ENCODE peak calls at places on chromosomes 16 and 17, in five cellular contexts. Y is GM23338, P is PC-3, K is OCI-LY7, B is PC-9. W is an unnamed sample.
A peak's percentile ranks its signal among the peaks of the same experiment; 100 is the strongest.

GRCh38 chr17:78674595-78675315 is 97.6 kb upstream of the DNAH17 start:
- DNase-seq in K (no peak), P (no peak), B (no peak), Y (peak; percentile 64), W (no peak)

GRCh38 chr17:80216473-80217456 is 3.4 kb downstream of the SGSH start:
- DNase-seq in K (no peak), B (no peak), Y (no peak), P (no peak), W (no peak)

GRCh38 chr16:23512168-23512695 is 1.9 kb upstream of the GGA2 start:
- DNase-seq in B (no peak), K (no peak), Y (no peak), P (no peak), W (no peak)

GRCh38 chr17:27568811-27569210 is 62.2 kb upstream of the LGALS9 start:
- DNase-seq in P (no peak), Y (no peak), K (no peak), B (no peak), W (no peak)

GRCh38 chr17:44948315-44948795 is 782 bp upstream of the KIF18B start:
- DNase-seq in B (no peak), Y (no peak), K (no peak), P (no peak), W (no peak)

GRCh38 chr16:87203060-87203656 is 114.0 kb downstream of the C16orf95 start:
- DNase-seq in K (peak; percentile 70), Y (peak; percentile 89), B (peak; percentile 51), P (peak; percentile 75), W (peak; percentile 77)

GRCh38 chr16:73713817-73714495 is 582.7 kb upstream of the PSMD7 start:
- DNase-seq in P (peak; percentile 43), Y (peak; percentile 76), K (peak; percentile 2), B (no peak), W (peak; percentile 53)

GRCh38 chr17:77572851-77573250 is 385.7 kb upstream of the TNRC6C start:
- DNase-seq in B (no peak), K (no peak), Y (no peak), P (no peak), W (no peak)

GRCh38 chr17:75535119-75535537 is 9.6 kb downstream of the LLGL2 start:
- DNase-seq in B (no peak), Y (no peak), K (peak; percentile 48), P (no peak), W (peak; percentile 53)

GRCh38 chr17:77666881-77667395 is 291.6 kb upstream of the TNRC6C start:
- DNase-seq in P (no peak), K (peak; percentile 87), B (no peak), Y (no peak), W (no peak)

GRCh38 chr17:4585203-4585939 is 1.0 kb downstream of the SMTNL2 start:
- DNase-seq in B (no peak), Y (no peak), P (no peak), K (no peak), W (peak; percentile 61)

GRCh38 chr17:14790518-14790917 is 474.6 kb downstream of the PMP22 start:
- DNase-seq in P (no peak), B (no peak), K (peak; percentile 86), Y (no peak), W (no peak)

GRCh38 chr16:56964243-56965148 is 2.7 kb downstream of the CETP start:
- DNase-seq in B (peak; percentile 78), P (peak; percentile 76), Y (peak; percentile 97), K (peak; percentile 96), W (peak; percentile 85)

DNA sequence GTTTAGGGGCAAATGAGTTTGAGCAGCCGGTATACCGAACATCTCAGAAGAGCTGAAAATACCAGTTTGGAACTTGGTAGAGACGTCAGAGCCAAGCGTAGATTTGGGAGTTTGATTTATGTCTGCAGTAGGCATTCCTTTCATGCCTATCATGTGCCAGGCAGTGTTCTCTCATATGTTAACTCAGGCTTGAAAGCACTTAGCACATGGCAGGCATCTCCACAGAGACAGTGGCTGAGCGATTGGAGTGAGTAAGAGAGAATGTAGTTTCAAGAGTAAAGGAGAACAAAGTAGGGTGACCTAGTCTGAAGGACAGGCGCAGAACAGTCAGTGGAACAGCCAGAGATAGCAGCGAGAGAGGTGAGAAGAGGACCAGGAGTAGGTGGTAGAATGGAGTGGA is 207.0 kb downstream of the FTO start:
- DNase-seq in Y (no peak), K (no peak), P (no peak), B (no peak), W (no peak)
- H3K4me3 ChIP-seq in Y (no peak overlapping the region), K (no peak overlapping the region), P (no peak overlapping the region), B (no peak overlapping the region), W (no peak overlapping the region)

GRCh38 chr16:58451945-58452401 is 48.0 kb upstream of the NDRG4 start:
- DNase-seq in B (peak; percentile 85), P (peak; percentile 84), Y (no peak), K (no peak), W (peak; percentile 52)
- TF ChIP-seq CTCF in B (no peak), P (no peak), Y (no peak), K (peak; percentile 33), W (no peak)

DNA sequence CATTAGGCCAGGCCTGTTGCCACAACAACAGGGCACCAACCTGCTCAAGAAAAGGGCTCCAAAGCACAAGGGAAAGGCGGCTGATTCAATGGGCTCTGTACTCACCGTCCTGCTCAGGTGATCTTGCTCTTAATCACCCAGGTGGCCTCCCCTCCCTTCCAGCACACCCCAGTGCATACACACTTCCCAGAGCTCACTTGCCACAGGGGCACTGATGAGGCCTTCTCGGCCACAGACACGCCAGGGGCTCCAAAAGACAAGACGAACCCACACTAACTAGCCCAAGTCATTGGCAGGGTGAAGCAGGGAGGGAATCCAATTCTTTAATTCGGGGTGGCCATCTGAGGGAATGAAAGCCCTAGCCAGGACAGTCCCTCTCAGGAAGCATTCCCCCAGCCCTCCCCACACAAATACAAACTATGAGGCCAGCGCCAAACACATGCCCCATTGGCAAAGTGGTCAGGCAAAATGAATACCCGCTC is 1.4 kb downstream of the MYO18A start:
- DNase-seq in B (peak; percentile 79), P (peak; percentile 46), Y (peak; percentile 51), K (no peak), W (peak; percentile 73)
- H3K9me2 ChIP-seq in B (no peaks in the 10 kb centered on the region), P (no peaks in the 10 kb centered on the region), Y (no peaks in the 10 kb centered on the region), K (no peaks in the 10 kb centered on the region), W (no peaks in the 10 kb centered on the region)

GRCh38 chr17:66750756-66751543 is 84.0 kb upstream of the CACNG5 start:
- DNase-seq in B (no peak), Y (no peak), K (no peak), P (no peak), W (no peak)
- H3K4me3 ChIP-seq in B (no peak overlapping the region), Y (no peak overlapping the region), K (no peak overlapping the region), P (no peak overlapping the region), W (no peak overlapping the region)

DNA sequence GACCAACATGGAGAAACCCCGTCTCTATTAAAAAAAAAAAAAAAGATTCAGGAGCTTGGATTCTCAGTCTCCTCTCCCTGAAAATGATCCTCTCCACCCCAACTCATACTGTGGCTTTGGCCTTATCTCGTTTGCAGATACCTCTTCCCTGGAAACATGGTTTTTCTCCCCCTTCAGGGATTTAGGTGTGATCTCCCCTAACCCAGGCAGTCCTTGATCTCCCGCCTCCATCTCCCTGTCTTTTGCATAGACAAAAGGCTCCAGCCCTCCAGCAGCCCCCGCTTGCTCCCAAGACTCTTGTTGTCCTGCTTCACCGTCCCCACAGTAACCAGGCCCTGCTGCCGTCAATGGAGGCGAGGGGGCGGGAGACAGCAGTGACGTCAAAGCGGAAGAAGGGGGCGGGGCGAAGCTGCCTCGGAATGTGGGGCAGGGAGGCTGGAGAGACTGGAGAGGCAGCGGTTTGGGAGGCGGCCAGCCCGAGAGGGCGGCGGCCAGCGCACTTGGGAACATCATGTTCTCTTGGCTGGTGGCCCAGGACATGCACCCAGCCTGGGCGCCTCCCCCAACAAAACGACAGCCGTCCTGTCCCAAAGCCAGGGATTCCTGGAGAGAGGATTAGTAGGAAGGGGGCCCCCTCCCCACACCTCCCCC is 1.9 kb upstream of the PER1 start:
- DNase-seq in Y (peak; percentile 96), P (peak; percentile 94), K (peak; percentile 65), B (peak; percentile 77), W (peak; percentile 98)
- TF ChIP-seq CTCF in Y (no peak), P (no peak), K (no peak), B (no peak), W (no peak)

DNA sequence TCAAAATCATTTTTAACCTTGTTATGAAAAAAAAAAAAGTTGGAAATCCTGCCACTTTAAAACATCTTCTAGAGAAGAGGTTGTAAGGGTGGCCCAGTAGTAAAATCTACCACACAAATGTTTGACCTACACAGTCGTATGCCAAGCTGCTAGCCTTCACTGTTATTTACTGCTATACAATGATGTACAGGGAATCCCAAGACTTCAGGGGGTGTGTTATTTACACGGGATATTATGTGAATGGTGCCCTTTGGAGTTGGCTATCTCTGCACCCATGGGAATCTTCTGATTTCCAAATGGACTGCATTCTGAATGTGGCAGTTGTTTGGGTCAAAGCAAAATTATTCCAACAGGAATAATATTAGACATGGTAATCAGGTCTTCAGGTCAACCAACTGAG is 45.9 kb downstream of the STH start:
- DNase-seq in P (no peak), B (peak; percentile 11), Y (no peak), K (no peak), W (no peak)
- H3K9me2 ChIP-seq in P (no peaks in the 10 kb centered on the region), B (no peaks in the 10 kb centered on the region), Y (no peaks in the 10 kb centered on the region), K (no peaks in the 10 kb centered on the region), W (no peaks in the 10 kb centered on the region)

DNA sequence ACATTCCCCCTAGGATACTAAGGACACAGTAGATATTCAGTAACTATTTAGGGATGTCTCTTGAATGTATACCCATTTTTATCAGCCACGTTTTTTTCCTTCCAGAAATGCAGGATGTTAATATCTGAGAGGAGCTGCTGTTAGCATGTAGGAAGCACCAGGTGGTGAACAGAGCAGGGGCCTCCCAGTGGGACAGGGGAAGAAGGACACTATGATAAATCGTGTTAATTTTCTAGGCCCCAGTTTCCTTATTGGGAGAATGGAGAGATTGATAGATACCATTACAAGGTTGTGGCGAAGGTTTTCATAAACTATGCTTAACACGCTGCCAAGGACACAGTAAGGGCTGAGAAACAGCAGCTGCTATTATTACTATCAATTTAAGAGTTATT is 45.4 kb downstream of the PRSS54 start:
- DNase-seq in P (no peak), K (no peak), Y (no peak), B (peak; percentile 38), W (no peak)
- H3K4me3 ChIP-seq in P (peak overlapping the region; percentile 91), K (peak overlapping the region; percentile 91), Y (peak overlapping the region; percentile 84), B (peak overlapping the region; percentile 82), W (peak overlapping the region; percentile 68)

GRCh38 chr17:50056961-50057330 is 1.0 kb downstream of the ITGA3 start:
- DNase-seq in B (peak; percentile 44), Y (peak; percentile 49), P (peak; percentile 52), K (no peak), W (peak; percentile 58)

GRCh38 chr17:50055055-50055425 is 870 bp upstream of the ITGA3 start:
- DNase-seq in P (peak; percentile 95), B (peak; percentile 92), Y (peak; percentile 84), K (no peak), W (peak; percentile 84)

GRCh38 chr17:50057521-50057991 is 1.6 kb downstream of the ITGA3 start:
- DNase-seq in B (no peak), K (no peak), Y (no peak), P (no peak), W (peak; percentile 45)

GRCh38 chr17:50055426-50056216 is at the start of gene ITGA3:
- DNase-seq in B (peak; percentile 96), K (peak; percentile 78), Y (peak; percentile 95), P (peak; percentile 98), W (peak; percentile 87)

GRCh38 chr17:50056217-50056960 is 479 bp downstream of the ITGA3 start:
- DNase-seq in B (peak; percentile 51), P (peak; percentile 67), Y (peak; percentile 92), K (peak; percentile 82), W (peak; percentile 87)
- TF ChIP-seq CTCF in B (peak; percentile 30), P (peak; percentile 60), Y (no peak), K (peak; percentile 74), W (peak; percentile 53)

GRCh38 chr17:68851875-68852274 is 103.3 kb downstream of the ABCA8 start:
- DNase-seq in K (no peak), P (no peak), B (no peak), Y (no peak), W (no peak)
- H3K9me2 ChIP-seq in K (no peaks in the 10 kb centered on the region), P (no peaks in the 10 kb centered on the region), B (no peaks in the 10 kb centered on the region), Y (peaks cover 10% of the 10 kb centered on the region), W (no peaks in the 10 kb centered on the region)